ENCODE peak calls at places on chromosome 13, in five cellular contexts. R, M, U, G and I are unnamed samples.

GRCh38 chr13:44884076-44884729 is 105.1 kb downstream of the NUFIP1 start:
- DNase-seq in U (no peak), M (no peak), R (no peak), G (no peak), I (peak; percentile 81)

GRCh38 chr13:40344270-40345148 is 321.9 kb downstream of the FOXO1 start:
- DNase-seq in M (no peak), G (no peak), R (no peak), U (no peak), I (no peak)

GRCh38 chr13:110336681-110337080 is 29.6 kb downstream of the COL4A2 start:
- DNase-seq in U (no peak), M (no peak), R (no peak), G (no peak), I (no peak)

GRCh38 chr13:111895896-111896821 is 170.8 kb upstream of the SOX1 start:
- DNase-seq in U (no peak), R (peak; percentile 25), G (no peak), M (peak; percentile 63), I (no peak)

GRCh38 chr13:101512650-101513049 is 60.2 kb downstream of the ITGBL1 start:
- DNase-seq in U (no peak), R (no peak), G (peak; percentile 86), M (no peak), I (no peak)

GRCh38 chr13:109748677-109749076 is 37.7 kb downstream of the IRS2 start:
- DNase-seq in U (no peak), R (no peak), G (no peak), M (no peak), I (no peak)

GRCh38 chr13:94292323-94292640 is 187.2 kb downstream of the DCT start:
- DNase-seq in R (no peak), M (no peak), U (no peak), G (no peak), I (no peak)

GRCh38 chr13:77820431-77821149 is 98.0 kb downstream of the EDNRB start:
- DNase-seq in R (no peak), M (no peak), U (no peak), G (peak; percentile 25), I (no peak)

GRCh38 chr13:75876371-75877050 is 240.4 kb downstream of the LMO7 start:
- DNase-seq in M (peak; percentile 87), U (no peak), R (peak; percentile 62), G (peak; percentile 67), I (peak; percentile 65)

GRCh38 chr13:64758520-64758919 is 2471.6 kb downstream of the PCDH9 start:
- DNase-seq in G (no peak), U (no peak), R (no peak), M (peak; percentile 43), I (no peak)

GRCh38 chr13:20428666-20429644 is 96.7 kb downstream of the CRYL1 start:
- DNase-seq in R (no peak), M (no peak), G (no peak), U (no peak), I (no peak)

GRCh38 chr13:25645681-25646080 is 273.9 kb downstream of the ATP8A2 start:
- DNase-seq in M (no peak), U (no peak), R (no peak), G (no peak), I (no peak)

GRCh38 chr13:33636955-33637670 is 180.8 kb upstream of the RFC3 start:
- DNase-seq in R (no peak), G (no peak), M (no peak), U (no peak), I (peak; percentile 10)

GRCh38 chr13:106373304-106373988 is 162.0 kb downstream of the EFNB2 start:
- DNase-seq in U (no peak), G (peak; percentile 57), R (no peak), M (no peak), I (no peak)

GRCh38 chr13:98252931-98253470 is 75.9 kb upstream of the RNF113B start:
- DNase-seq in G (peak; percentile 83), U (no peak), M (no peak), R (no peak), I (peak; percentile 76)

GRCh38 chr13:46908511-46908910 is 11.7 kb upstream of the HTR2A start:
- DNase-seq in R (no peak), M (no peak), G (no peak), U (no peak), I (peak; percentile 29)

GRCh38 chr13:46124531-46124966 is 19.7 kb upstream of the CPB2 start:
- DNase-seq in U (no peak), R (no peak), M (no peak), G (no peak), I (no peak)

GRCh38 chr13:110471833-110472162 is 89.7 kb downstream of the RAB20 start:
- DNase-seq in U (no peak), G (no peak), M (no peak), R (no peak), I (no peak)

GRCh38 chr13:27924529-27925141 is 4.8 kb downstream of the PDX1 start:
- DNase-seq in U (no peak), G (no peak), M (no peak), R (no peak), I (no peak)

GRCh38 chr13:79663977-79664636 is 183.2 kb downstream of the NDFIP2 start:
- DNase-seq in M (no peak), G (no peak), U (no peak), R (no peak), I (no peak)

GRCh38 chr13:73421310-73421912 is 362.6 kb downstream of the KLF5 start:
- DNase-seq in M (no peak), R (no peak), U (no peak), G (no peak), I (peak; percentile 22)

GRCh38 chr13:51999525-51999924 is 11.7 kb downstream of the ATP7B start:
- DNase-seq in M (peak; percentile 69), U (no peak), G (no peak), R (no peak), I (no peak)

GRCh38 chr13:112722433-112723250 is 32.8 kb downstream of the ATP11A start:
- DNase-seq in U (no peak), R (peak; percentile 68), G (no peak), M (peak; percentile 77), I (peak; percentile 98)

GRCh38 chr13:57633141-57633949 is 1.8 kb downstream of the PCDH17 start:
- DNase-seq in G (no peak), R (peak; percentile 43), U (no peak), M (peak; percentile 95), I (no peak)

GRCh38 chr13:28805193-28805819 is 14.8 kb upstream of the MTUS2 start:
- DNase-seq in R (no peak), U (no peak), G (peak; percentile 44), M (peak; percentile 89), I (peak; percentile 11)

GRCh38 chr13:24985102-24985501 is 110.8 kb upstream of the PABPC3 start:
- DNase-seq in G (peak; percentile 35), U (no peak), M (peak; percentile 79), R (no peak), I (no peak)

GRCh38 chr13:30147380-30147779 is 160.0 kb downstream of the KATNAL1 start:
- DNase-seq in R (no peak), U (no peak), M (no peak), G (no peak), I (no peak)
- TF ChIP-seq CTCF in R (no peak), U (no peak), M (peak; percentile 29), G (no peak), I (no peak)

DNA sequence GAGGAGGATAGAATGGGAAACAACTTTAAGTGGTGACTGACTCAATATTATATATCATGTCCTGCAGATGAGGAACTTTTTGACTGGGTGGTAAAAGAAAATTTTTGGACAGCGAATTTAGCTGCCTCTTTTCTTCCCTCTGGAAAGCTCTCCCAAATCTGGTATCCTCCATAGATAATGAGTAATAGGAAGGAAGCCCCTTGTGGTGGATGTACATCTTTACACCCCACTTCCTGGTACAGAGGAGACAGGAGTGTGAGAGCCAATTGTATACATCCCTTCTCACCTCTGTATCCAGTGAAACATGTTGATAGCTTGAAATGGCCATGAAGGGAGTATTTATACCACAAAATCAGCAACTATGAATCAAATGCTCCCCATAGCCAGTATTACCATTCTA is 17.2 kb upstream of the TDRD3 start:
- DNase-seq in U (no peak), R (no peak), G (peak; percentile 38), M (no peak), I (no peak)
- TF ChIP-seq CTCF in U (no peak), R (no peak), G (peak; percentile 37), M (peak; percentile 72), I (peak; percentile 42)

DNA sequence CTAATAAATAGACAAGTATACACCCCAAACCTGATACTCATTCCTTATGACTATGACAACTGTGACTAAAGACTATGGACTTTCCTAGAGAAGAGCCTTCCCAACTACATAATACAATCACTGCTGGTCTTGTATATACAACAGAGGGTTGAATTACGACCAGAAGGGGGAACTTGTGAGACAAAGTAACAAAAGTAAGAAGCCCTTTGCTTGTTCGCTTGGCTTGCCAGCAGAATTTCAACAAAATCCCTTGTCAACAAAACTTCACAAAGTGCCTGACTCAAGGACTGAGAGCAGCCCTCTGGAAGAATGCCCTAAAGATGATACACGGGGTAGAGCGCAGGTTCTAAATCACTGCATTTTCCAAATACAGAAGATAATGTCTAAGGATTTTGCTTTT is 99.4 kb downstream of the WASF3 start:
- DNase-seq in G (peak; percentile 22), M (no peak), U (no peak), R (no peak), I (peak; percentile 84)
- TF ChIP-seq CTCF in G (peak; percentile 33), M (peak; percentile 71), U (no peak), R (no peak), I (peak; percentile 59)

DNA sequence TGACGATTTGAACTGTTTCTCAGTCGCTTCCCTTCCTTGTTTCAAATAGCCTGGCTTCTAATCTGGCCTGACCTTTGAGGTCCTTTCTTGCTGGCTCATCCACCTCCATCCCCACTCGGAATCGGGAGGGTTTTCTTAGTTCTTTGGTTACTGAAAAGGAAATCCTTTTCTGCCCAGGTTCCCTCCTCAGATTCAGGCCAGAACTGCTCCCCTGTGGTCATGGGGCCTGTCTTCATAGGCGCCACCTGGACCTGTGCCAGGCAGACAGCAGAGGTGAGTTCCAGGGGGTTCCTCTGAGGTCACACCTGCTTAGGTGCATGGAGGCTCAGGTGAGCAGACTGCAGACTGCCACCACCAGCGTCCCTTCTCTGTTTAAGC is 62.4 kb downstream of the AKAP11 start:
- DNase-seq in R (no peak), G (no peak), U (no peak), M (peak; percentile 55), I (no peak)
- TF ChIP-seq CTCF in R (no peak), G (no peak), U (no peak), M (no peak), I (peak; percentile 28)

GRCh38 chr13:113818700-113819295 is 45.1 kb downstream of the GAS6 start:
- DNase-seq in M (no peak), U (no peak), G (no peak), R (no peak), I (no peak)
- TF ChIP-seq CTCF in M (no peak), U (no peak), G (no peak), R (no peak), I (no peak)

GRCh38 chr13:97030705-97031452 is 36.6 kb upstream of the OXGR1 start:
- DNase-seq in G (peak; percentile 56), R (no peak), U (no peak), M (no peak), I (peak; percentile 37)
- TF ChIP-seq CTCF in G (peak; percentile 52), R (no peak), U (no peak), M (peak; percentile 65), I (peak; percentile 68)

GRCh38 chr13:91174886-91175501 is 172.5 kb upstream of the MIR17HG start:
- DNase-seq in M (peak; percentile 67), R (peak; percentile 50), G (no peak), U (no peak), I (no peak)
- TF ChIP-seq CTCF in M (no peak), R (no peak), G (no peak), U (no peak), I (no peak)